ENCODE peak calls at places on chromosomes 2 and 18, in five cellular contexts. One of them, this sample, is unnamed.

GRCh38 chr2:162506706-162507105 is 162.8 kb downstream of the GCA start:
- DNase-seq in sigmoid colon: no peak
- DNase-seq in hepatic stellate cell: no peak
- DNase-seq in renal cortical epithelial cell: peak
- DNase-seq in GM12865: no peak
- DNase-seq in this sample: no peak

GRCh38 chr2:86298411-86299390 is 38.7 kb downstream of the REEP1 start:
- DNase-seq in hepatic stellate cell: peak
- DNase-seq in GM12865: no peak
- DNase-seq in sigmoid colon: no peak
- DNase-seq in renal cortical epithelial cell: peak
- DNase-seq in this sample: no peak

GRCh38 chr2:37616674-37616999 is 54.8 kb downstream of the CDC42EP3 start:
- DNase-seq in sigmoid colon: no peak
- DNase-seq in renal cortical epithelial cell: no peak
- DNase-seq in hepatic stellate cell: no peak
- DNase-seq in GM12865: no peak
- DNase-seq in this sample: peak

GRCh38 chr2:78941751-78942150 is 83.8 kb upstream of the REG3G start:
- DNase-seq in renal cortical epithelial cell: no peak
- DNase-seq in sigmoid colon: no peak
- DNase-seq in GM12865: no peak
- DNase-seq in hepatic stellate cell: no peak
- DNase-seq in this sample: no peak

GRCh38 chr2:55090702-55091101 is 40.5 kb upstream of the RTN4 start:
- DNase-seq in sigmoid colon: no peak
- DNase-seq in hepatic stellate cell: no peak
- DNase-seq in GM12865: no peak
- DNase-seq in renal cortical epithelial cell: peak
- DNase-seq in this sample: no peak

GRCh38 chr2:6826081-6826913 is 39.4 kb downstream of the CMPK2 start:
- DNase-seq in sigmoid colon: no peak
- DNase-seq in hepatic stellate cell: peak
- DNase-seq in renal cortical epithelial cell: peak
- DNase-seq in GM12865: peak
- DNase-seq in this sample: peak

GRCh38 chr18:73986711-73987110 is 160.9 kb downstream of the FBXO15 start:
- DNase-seq in GM12865: no peak
- DNase-seq in renal cortical epithelial cell: peak
- DNase-seq in hepatic stellate cell: no peak
- DNase-seq in sigmoid colon: no peak
- DNase-seq in this sample: no peak

GRCh38 chr18:67771271-67771670 is 254.8 kb upstream of the DSEL start:
- DNase-seq in sigmoid colon: no peak
- DNase-seq in hepatic stellate cell: peak
- DNase-seq in GM12865: no peak
- DNase-seq in renal cortical epithelial cell: peak
- DNase-seq in this sample: no peak

GRCh38 chr2:179344970-179345369 is 80.3 kb upstream of the SESTD1 start:
- DNase-seq in hepatic stellate cell: no peak
- DNase-seq in renal cortical epithelial cell: peak
- DNase-seq in sigmoid colon: no peak
- DNase-seq in GM12865: no peak
- DNase-seq in this sample: no peak

GRCh38 chr2:69720404-69720803 is 21.5 kb upstream of the ANXA4 start:
- DNase-seq in hepatic stellate cell: peak
- DNase-seq in renal cortical epithelial cell: no peak
- DNase-seq in GM12865: no peak
- DNase-seq in sigmoid colon: no peak
- DNase-seq in this sample: peak

GRCh38 chr2:121210691-121211090 is 74.3 kb downstream of the TFCP2L1 start:
- DNase-seq in hepatic stellate cell: no peak
- DNase-seq in sigmoid colon: no peak
- DNase-seq in GM12865: no peak
- DNase-seq in renal cortical epithelial cell: peak
- DNase-seq in this sample: no peak

GRCh38 chr18:54532222-54532621 is 58.8 kb upstream of the DYNAP start:
- DNase-seq in GM12865: no peak
- DNase-seq in sigmoid colon: no peak
- DNase-seq in renal cortical epithelial cell: no peak
- DNase-seq in hepatic stellate cell: no peak
- DNase-seq in this sample: peak

GRCh38 chr18:80179857-80180558 is 67.3 kb downstream of the PARD6G start:
- DNase-seq in renal cortical epithelial cell: no peak
- DNase-seq in GM12865: no peak
- DNase-seq in sigmoid colon: no peak
- DNase-seq in hepatic stellate cell: no peak
- DNase-seq in this sample: no peak

GRCh38 chr18:30999186-30999585 is 43.4 kb downstream of the DSC3 start:
- DNase-seq in renal cortical epithelial cell: peak
- DNase-seq in hepatic stellate cell: no peak
- DNase-seq in sigmoid colon: no peak
- DNase-seq in GM12865: peak
- DNase-seq in this sample: no peak

GRCh38 chr2:186105016-186105415 is 366.4 kb downstream of the FSIP2 start:
- DNase-seq in renal cortical epithelial cell: peak
- DNase-seq in hepatic stellate cell: no peak
- DNase-seq in GM12865: no peak
- DNase-seq in sigmoid colon: no peak
- DNase-seq in this sample: no peak

GRCh38 chr2:12539771-12540170 is 177.0 kb upstream of the TRIB2 start:
- DNase-seq in renal cortical epithelial cell: peak
- DNase-seq in GM12865: no peak
- DNase-seq in sigmoid colon: no peak
- DNase-seq in hepatic stellate cell: no peak
- DNase-seq in this sample: no peak

GRCh38 chr2:27255660-27256059 is 7.2 kb downstream of the SLC30A3 start:
- DNase-seq in renal cortical epithelial cell: no peak
- DNase-seq in sigmoid colon: no peak
- DNase-seq in GM12865: no peak
- DNase-seq in hepatic stellate cell: peak
- DNase-seq in this sample: no peak

GRCh38 chr2:210128961-210129360 is 42.2 kb downstream of the KANSL1L start:
- DNase-seq in GM12865: no peak
- DNase-seq in sigmoid colon: no peak
- DNase-seq in hepatic stellate cell: no peak
- DNase-seq in renal cortical epithelial cell: peak
- DNase-seq in this sample: no peak

GRCh38 chr2:96145028-96145939 is at the start of gene DUSP2:
- DNase-seq in GM12865: peak
- DNase-seq in sigmoid colon: peak
- DNase-seq in renal cortical epithelial cell: no peak
- DNase-seq in hepatic stellate cell: peak
- DNase-seq in this sample: peak

GRCh38 chr18:63161032-63161727 is 158.4 kb downstream of the BCL2 start:
- DNase-seq in sigmoid colon: no peak
- DNase-seq in renal cortical epithelial cell: peak
- DNase-seq in GM12865: peak
- DNase-seq in hepatic stellate cell: no peak
- DNase-seq in this sample: peak

GRCh38 chr2:123720760-123721159 is 304.3 kb upstream of the CNTNAP5 start:
- DNase-seq in renal cortical epithelial cell: no peak
- DNase-seq in GM12865: no peak
- DNase-seq in hepatic stellate cell: no peak
- DNase-seq in sigmoid colon: no peak
- DNase-seq in this sample: no peak

GRCh38 chr2:221095381-221095780 is 476.7 kb downstream of the EPHA4 start:
- DNase-seq in sigmoid colon: no peak
- DNase-seq in GM12865: no peak
- DNase-seq in hepatic stellate cell: no peak
- DNase-seq in renal cortical epithelial cell: no peak
- DNase-seq in this sample: no peak

GRCh38 chr2:98601532-98602132 is 6.7 kb downstream of the COA5 start:
- DNase-seq in hepatic stellate cell: peak
- DNase-seq in GM12865: peak
- DNase-seq in sigmoid colon: no peak
- DNase-seq in renal cortical epithelial cell: peak
- DNase-seq in this sample: peak

GRCh38 chr2:28544915-28545589 is 49.2 kb downstream of the PLB1 start:
- DNase-seq in GM12865: peak
- DNase-seq in renal cortical epithelial cell: no peak
- DNase-seq in hepatic stellate cell: no peak
- DNase-seq in sigmoid colon: no peak
- DNase-seq in this sample: no peak

GRCh38 chr2:8985561-8986326 is 17.7 kb downstream of the MBOAT2 start:
- DNase-seq in renal cortical epithelial cell: peak
- DNase-seq in GM12865: no peak
- DNase-seq in hepatic stellate cell: no peak
- DNase-seq in sigmoid colon: no peak
- DNase-seq in this sample: no peak

GRCh38 chr2:22946553-22946952 is 438.4 kb upstream of the KLHL29 start:
- DNase-seq in GM12865: no peak
- DNase-seq in renal cortical epithelial cell: no peak
- DNase-seq in hepatic stellate cell: no peak
- DNase-seq in sigmoid colon: no peak
- DNase-seq in this sample: no peak

GRCh38 chr2:72276356-72276755 is 128.7 kb upstream of the CYP26B1 start:
- DNase-seq in renal cortical epithelial cell: no peak
- DNase-seq in sigmoid colon: no peak
- DNase-seq in GM12865: no peak
- DNase-seq in hepatic stellate cell: no peak
- DNase-seq in this sample: no peak

GRCh38 chr2:19846030-19846429 is 55.8 kb downstream of the TTC32 start:
- DNase-seq in hepatic stellate cell: no peak
- DNase-seq in GM12865: no peak
- DNase-seq in sigmoid colon: no peak
- DNase-seq in renal cortical epithelial cell: peak
- DNase-seq in this sample: no peak

GRCh38 chr2:38581193-38582147 is 21.3 kb downstream of the HNRNPLL start:
- DNase-seq in hepatic stellate cell: no peak
- DNase-seq in renal cortical epithelial cell: peak
- DNase-seq in GM12865: peak
- DNase-seq in sigmoid colon: no peak
- DNase-seq in this sample: peak

This sample was measured in OCI-LY7.